ENCODE peak calls at places on chromosomes 7 and 10, in seven cellular contexts. V is osteoblast, H is germinal center, Z is EL, N is HT-29, R is Peyer's patch, Q is frontal cortex. B is an unnamed sample.

GRCh38 chr7:42344168-42344755 is 107.3 kb upstream of the GLI3 start:
- DNase-seq in Q (no peak), H (no peak), Z (no peak), N (no peak), V (no peak), R (no peak), B (no peak)

GRCh38 chr7:32298403-32299132 is 191.6 kb downstream of the LSM5 start:
- DNase-seq in N (no peak), Q (peak), R (no peak), H (no peak), V (peak), Z (peak), B (no peak)

GRCh38 chr7:41024126-41024525 is 678.8 kb downstream of the INHBA start:
- DNase-seq in N (no peak), H (no peak), Q (no peak), V (no peak), Z (no peak), R (no peak), B (no peak)

GRCh38 chr10:88843171-88843570 is 8.5 kb downstream of the ANKRD22 start:
- DNase-seq in V (no peak), Q (no peak), Z (no peak), H (no peak), R (no peak), N (no peak), B (no peak)

GRCh38 chr7:108284349-108285017 is 154.3 kb upstream of the LAMB4 start:
- DNase-seq in R (no peak), H (no peak), Q (no peak), N (no peak), V (no peak), Z (no peak), B (no peak)

GRCh38 chr10:96906864-96907263 is 74.8 kb downstream of the LCOR start:
- DNase-seq in Z (no peak), Q (no peak), H (no peak), V (no peak), R (no peak), N (no peak), B (no peak)

GRCh38 chr10:109783286-109783685 is 140.0 kb downstream of the XPNPEP1 start:
- DNase-seq in H (no peak), R (no peak), N (no peak), V (no peak), Q (no peak), Z (no peak), B (no peak)

GRCh38 chr7:152411389-152411788 is 24.4 kb downstream of the KMT2C start:
- DNase-seq in R (no peak), Q (no peak), Z (no peak), N (no peak), H (no peak), V (no peak), B (no peak)

GRCh38 chr7:73973091-73973490 is 54.9 kb upstream of the ELN start:
- DNase-seq in R (peak), H (no peak), Q (no peak), Z (no peak), V (peak), N (no peak), B (no peak)

GRCh38 chr10:48444266-48444665 is 137.8 kb downstream of the MAPK8 start:
- DNase-seq in N (peak), V (peak), Z (peak), H (no peak), R (peak), Q (peak), B (no peak)

GRCh38 chr7:108257954-108258353 is 127.8 kb upstream of the LAMB4 start:
- DNase-seq in R (no peak), N (no peak), H (no peak), V (no peak), Z (no peak), Q (no peak), B (no peak)

GRCh38 chr7:80089341-80089740 is 45.3 kb upstream of the GNAI1 start:
- DNase-seq in Q (no peak), N (no peak), H (no peak), R (no peak), V (no peak), Z (no peak), B (no peak)

GRCh38 chr10:92965314-92965713 is 95.3 kb upstream of the CYP26C1 start:
- DNase-seq in R (no peak), Q (no peak), N (peak), Z (peak), H (peak), V (no peak), B (peak)

GRCh38 chr7:70570029-70570428 is 561.9 kb upstream of the GALNT17 start:
- DNase-seq in N (no peak), V (no peak), H (no peak), Q (no peak), R (no peak), Z (no peak), B (no peak)

GRCh38 chr7:41940760-41941343 is 238.0 kb upstream of the INHBA start:
- DNase-seq in Z (peak), R (peak), H (peak), N (peak), V (peak), Q (peak), B (peak)

B was measured in stromal cell of bone marrow.